ENCODE peak calls at places on chromosome 7, in nine cellular contexts. S is Panc1; D is CD4-positive, alpha-beta memory T cell; J is body of pancreas; F is endothelial cell of umbilical vein; B is GM06990; P is GM23248; H is aorta; M is mesendoderm. C is an unnamed sample.

GRCh38 chr7:42914009-42914725 is 2.3 kb upstream of the C7orf25 start:
- DNase-seq in S (no peak), D (no peak), J (no peak), F (peak; percentile 64), B (no peak), P (peak; percentile 73), H (no peak), M (no peak), C (no peak)

GRCh38 chr7:23022258-23022745 is 8.4 kb upstream of the HYCC1 start:
- DNase-seq in S (no peak), D (no peak), J (no peak), F (no peak), B (no peak), P (peak; percentile 84), H (no peak), M (no peak), C (no peak)

GRCh38 chr7:32217841-32218467 is 147.7 kb upstream of the PDE1C start:
- DNase-seq in S (no peak), D (no peak), J (no peak), F (no peak), B (no peak), P (no peak), H (no peak), M (no peak), C (no peak)

GRCh38 chr7:32039000-32039756 is 31.0 kb downstream of the PDE1C start:
- DNase-seq in S (no peak), D (no peak), J (no peak), F (no peak), B (no peak), P (no peak), H (no peak), M (peak; percentile 44), C (no peak)

GRCh38 chr7:107779647-107780099 is 23.4 kb downstream of the SLC26A3 start:
- DNase-seq in S (no peak), D (no peak), J (no peak), F (no peak), B (no peak), P (no peak), H (no peak), M (no peak), C (no peak)

GRCh38 chr7:22853674-22854157 is 31.1 kb upstream of the TOMM7 start:
- DNase-seq in S (no peak), D (peak; percentile 65), J (no peak), F (peak; percentile 14), B (no peak), P (peak; percentile 58), H (no peak), M (peak; percentile 61), C (peak; percentile 63)

GRCh38 chr7:2808891-2809660 is 35.0 kb downstream of the GNA12 start:
- DNase-seq in S (no peak), D (no peak), J (no peak), F (no peak), B (no peak), P (no peak), H (no peak), M (no peak), C (no peak)

GRCh38 chr7:125878990-125879389 is 949.4 kb upstream of the POT1 start:
- DNase-seq in S (no peak), D (no peak), J (no peak), F (no peak), B (no peak), P (no peak), H (no peak), M (no peak), C (no peak)

GRCh38 chr7:105365541-105366534 is 22.9 kb downstream of the SRPK2 start:
- DNase-seq in S (no peak), D (no peak), J (no peak), F (no peak), B (no peak), P (no peak), H (no peak), M (no peak), C (no peak)

GRCh38 chr7:54390565-54390964 is 151.6 kb upstream of the VSTM2A start:
- DNase-seq in S (no peak), D (no peak), J (no peak), F (no peak), B (no peak), P (no peak), H (no peak), M (no peak), C (no peak)

GRCh38 chr7:31006864-31007263 is 43.1 kb downstream of the GHRHR start:
- DNase-seq in S (no peak), D (no peak), J (no peak), F (no peak), B (no peak), P (no peak), H (peak; percentile 37), M (no peak), C (no peak)

GRCh38 chr7:105010538-105011523 is 3.2 kb upstream of the KMT2E start:
- DNase-seq in S (no peak), D (no peak), J (no peak), F (peak; percentile 58), B (no peak), P (peak; percentile 55), H (no peak), M (peak; percentile 32), C (no peak)

GRCh38 chr7:113464096-113464855 is 345.9 kb upstream of the SMIM30 start:
- DNase-seq in S (no peak), D (no peak), J (no peak), F (no peak), B (no peak), P (no peak), H (no peak), M (no peak), C (no peak)

GRCh38 chr7:158062661-158063060 is 525.0 kb downstream of the PTPRN2 start:
- DNase-seq in S (no peak), D (no peak), J (peak; percentile 2), F (no peak), B (no peak), P (no peak), H (peak; percentile 50), M (no peak), C (no peak)

DNA sequence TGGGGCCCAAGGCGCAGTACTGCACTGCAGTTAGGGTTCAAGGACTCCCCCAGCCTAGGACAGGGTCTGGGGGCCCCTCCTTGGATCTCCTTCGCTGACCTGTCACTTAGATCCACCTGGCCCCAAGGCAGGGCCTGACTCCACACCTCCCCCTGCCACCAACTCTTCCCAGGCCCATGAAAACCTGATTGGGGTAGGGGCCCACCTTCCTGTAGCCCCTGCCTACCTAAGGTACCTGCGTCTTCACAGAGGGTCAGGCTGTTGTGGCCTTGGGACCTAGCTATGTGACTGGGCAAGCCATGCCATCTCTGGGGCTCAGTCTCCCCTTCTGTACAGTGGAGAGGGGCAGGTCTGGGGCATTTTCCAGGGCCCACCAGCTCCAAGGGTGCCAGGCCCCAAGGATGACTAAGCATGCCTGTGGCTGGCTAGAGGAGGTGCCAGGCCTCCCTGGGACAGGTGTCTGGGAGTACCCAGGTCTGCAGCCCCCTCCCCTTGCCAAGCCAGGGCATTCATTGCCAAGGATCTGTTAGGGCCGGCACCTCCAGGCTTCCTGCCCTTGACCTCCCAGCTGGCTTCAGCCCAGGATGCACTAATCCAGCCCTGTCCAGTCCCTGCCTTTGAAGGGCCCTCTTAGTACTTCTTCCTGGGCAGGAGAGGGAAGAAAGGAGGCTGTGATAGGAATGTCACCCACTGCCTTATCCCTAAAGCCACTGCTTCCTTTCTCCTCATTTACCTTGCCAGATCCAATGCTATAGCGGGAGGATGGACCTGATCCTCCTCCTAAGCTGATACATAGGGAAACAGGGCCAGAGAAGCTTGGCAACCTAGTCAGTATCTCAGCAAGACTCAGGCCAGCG is 1.3 kb downstream of the LIMK1 start:
- DNase-seq in S (no peak), D (no peak), J (no peak), F (no peak), B (no peak), P (no peak), H (no peak), M (no peak), C (no peak)
- H3K4me3 ChIP-seq in S (peak overlapping the region; percentile 70), D (no peak overlapping the region), J (no peak overlapping the region), F (peak overlapping the region; percentile 84), B (peak overlapping the region; percentile 81), P (peak overlapping the region; percentile 85), H (no peak overlapping the region), M (peak overlapping the region; percentile 68), C (peak overlapping the region; percentile 64)

GRCh38 chr7:131449373-131449902 is 107.0 kb downstream of the PODXL start:
- DNase-seq in S (no peak), D (no peak), J (no peak), F (no peak), B (no peak), P (no peak), H (no peak), M (no peak), C (no peak)
- H3K36me3 ChIP-seq in S (peaks cover 11% of the 10 kb centered on the region), D (peaks cover 5% of the 10 kb centered on the region), J (no peaks in the 10 kb centered on the region), F (peaks cover 3% of the 10 kb centered on the region), B (no peaks in the 10 kb centered on the region), P (peaks cover 26% of the 10 kb centered on the region), H (no peaks in the 10 kb centered on the region), M (no peaks in the 10 kb centered on the region), C (peaks cover 10% of the 10 kb centered on the region)

GRCh38 chr7:134787720-134788119 is 8.3 kb downstream of the CALD1 start:
- DNase-seq in S (no peak), D (no peak), J (no peak), F (no peak), B (no peak), P (no peak), H (no peak), M (no peak), C (no peak)

GRCh38 chr7:134784251-134785049 is 5.0 kb downstream of the CALD1 start:
- DNase-seq in S (no peak), D (no peak), J (no peak), F (peak; percentile 81), B (no peak), P (no peak), H (peak; percentile 77), M (no peak), C (no peak)

GRCh38 chr7:134785842-134786241 is 6.4 kb downstream of the CALD1 start:
- DNase-seq in S (no peak), D (no peak), J (no peak), F (no peak), B (no peak), P (no peak), H (no peak), M (no peak), C (no peak)

GRCh38 chr7:134788191-134788590 is 8.8 kb downstream of the CALD1 start:
- DNase-seq in S (no peak), D (no peak), J (no peak), F (no peak), B (no peak), P (no peak), H (no peak), M (no peak), C (no peak)

GRCh38 chr7:134787064-134787463 is 7.6 kb downstream of the CALD1 start:
- DNase-seq in S (no peak), D (no peak), J (no peak), F (no peak), B (no peak), P (peak; percentile 38), H (no peak), M (no peak), C (no peak)
- H3K4me3 ChIP-seq in S (no peak overlapping the region), D (no peak overlapping the region), J (no peak overlapping the region), F (no peak overlapping the region), B (no peak overlapping the region), P (peak overlapping the region; percentile 28), H (peak overlapping the region; percentile 68), M (no peak overlapping the region), C (peak overlapping the region; percentile 12)

DNA sequence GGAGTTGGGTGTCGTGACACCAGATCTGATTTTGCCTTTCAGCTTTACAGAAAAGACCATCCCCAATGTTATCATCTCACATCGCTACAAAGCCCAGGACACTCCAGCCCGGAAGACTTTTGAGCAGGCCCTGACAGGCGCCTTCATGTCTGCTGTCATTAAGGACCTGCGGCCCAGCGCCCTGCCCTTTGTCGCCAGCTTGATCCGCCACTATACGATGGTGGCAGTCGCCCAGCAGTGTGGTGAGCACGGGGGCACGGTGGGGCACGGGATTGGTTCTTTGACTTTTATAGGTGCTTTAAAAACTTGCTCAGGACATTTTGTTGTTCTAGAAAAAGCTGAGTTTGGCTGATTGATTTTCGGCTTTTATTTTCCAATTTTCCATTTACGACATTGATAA is 48.8 kb downstream of the TRRAP start:
- DNase-seq in S (no peak), D (no peak), J (no peak), F (no peak), B (no peak), P (no peak), H (no peak), M (no peak), C (no peak)
- H3K36me3 ChIP-seq in S (peaks cover 16% of the 10 kb centered on the region), D (peaks cover 60% of the 10 kb centered on the region), J (peaks cover 8% of the 10 kb centered on the region), F (peaks cover 8% of the 10 kb centered on the region), B (peaks cover 32% of the 10 kb centered on the region), P (peaks cover 49% of the 10 kb centered on the region), H (peaks cover 3% of the 10 kb centered on the region), M (peaks cover 27% of the 10 kb centered on the region), C (peaks cover 87% of the 10 kb centered on the region)

C was measured in right atrium auricular region.